ENCODE peak calls at places on chromosomes 3 and 15, in six cellular contexts. One of them, this sample, is unnamed.

GRCh38 chr3:14771593-14772497 is 46.9 kb upstream of the FGD5 start:
- DNase-seq in HCT116: no peak
- DNase-seq in fibroblast of lung: no peak
- DNase-seq in trophoblast cell: peak
- DNase-seq in SK-N-SH: peak
- DNase-seq in A549: no peak
- DNase-seq in this sample: no peak

GRCh38 chr15:96553931-96554330 is 223.4 kb downstream of the NR2F2 start:
- DNase-seq in HCT116: no peak
- DNase-seq in SK-N-SH: no peak
- DNase-seq in fibroblast of lung: no peak
- DNase-seq in A549: no peak
- DNase-seq in trophoblast cell: no peak
- DNase-seq in this sample: no peak

GRCh38 chr3:198071602-198072285 is 111.7 kb downstream of the LMLN start:
- DNase-seq in HCT116: peak
- DNase-seq in A549: peak
- DNase-seq in trophoblast cell: peak
- DNase-seq in SK-N-SH: no peak
- DNase-seq in fibroblast of lung: peak
- DNase-seq in this sample: peak

GRCh38 chr15:88258021-88258641 is 1.6 kb upstream of the NTRK3 start:
- DNase-seq in trophoblast cell: no peak
- DNase-seq in SK-N-SH: peak
- DNase-seq in A549: peak
- DNase-seq in fibroblast of lung: no peak
- DNase-seq in HCT116: peak
- DNase-seq in this sample: peak

GRCh38 chr3:39291903-39292329 is 12.1 kb upstream of the CX3CR1 start:
- DNase-seq in A549: peak
- DNase-seq in trophoblast cell: peak
- DNase-seq in HCT116: peak
- DNase-seq in fibroblast of lung: peak
- DNase-seq in SK-N-SH: peak
- DNase-seq in this sample: peak

GRCh38 chr3:115855911-115856310 is 232.6 kb downstream of the GAP43 start:
- DNase-seq in fibroblast of lung: peak
- DNase-seq in SK-N-SH: no peak
- DNase-seq in A549: no peak
- DNase-seq in HCT116: no peak
- DNase-seq in trophoblast cell: peak
- DNase-seq in this sample: no peak

GRCh38 chr3:31384117-31384516 is 148.6 kb upstream of the STT3B start:
- DNase-seq in A549: no peak
- DNase-seq in fibroblast of lung: no peak
- DNase-seq in SK-N-SH: no peak
- DNase-seq in HCT116: no peak
- DNase-seq in trophoblast cell: no peak
- DNase-seq in this sample: no peak

GRCh38 chr3:117526485-117527079 is 817.0 kb downstream of the TUSC7 start:
- DNase-seq in fibroblast of lung: peak
- DNase-seq in HCT116: peak
- DNase-seq in A549: no peak
- DNase-seq in trophoblast cell: peak
- DNase-seq in SK-N-SH: no peak
- DNase-seq in this sample: no peak

GRCh38 chr15:50501815-50502214 is 44.7 kb downstream of the USP50 start:
- DNase-seq in HCT116: no peak
- DNase-seq in fibroblast of lung: no peak
- DNase-seq in trophoblast cell: no peak
- DNase-seq in SK-N-SH: no peak
- DNase-seq in A549: no peak
- DNase-seq in this sample: no peak

GRCh38 chr3:65961733-65962132 is 77.0 kb downstream of the MAGI1 start:
- DNase-seq in A549: no peak
- DNase-seq in SK-N-SH: no peak
- DNase-seq in fibroblast of lung: no peak
- DNase-seq in trophoblast cell: no peak
- DNase-seq in HCT116: no peak
- DNase-seq in this sample: no peak

GRCh38 chr15:51726302-51727073 is 11.0 kb downstream of the LYSMD2 start:
- DNase-seq in trophoblast cell: peak
- DNase-seq in HCT116: peak
- DNase-seq in SK-N-SH: peak
- DNase-seq in fibroblast of lung: peak
- DNase-seq in A549: peak
- DNase-seq in this sample: peak

GRCh38 chr3:46409735-46410489 is 2.9 kb downstream of the CCRL2 start:
- DNase-seq in HCT116: no peak
- DNase-seq in trophoblast cell: no peak
- DNase-seq in A549: no peak
- DNase-seq in fibroblast of lung: no peak
- DNase-seq in SK-N-SH: no peak
- DNase-seq in this sample: no peak

GRCh38 chr3:15768421-15769255 is 29.1 kb downstream of the ANKRD28 start:
- DNase-seq in SK-N-SH: no peak
- DNase-seq in A549: peak
- DNase-seq in fibroblast of lung: peak
- DNase-seq in trophoblast cell: peak
- DNase-seq in HCT116: peak
- DNase-seq in this sample: no peak

GRCh38 chr3:157588386-157589060 is 85.3 kb upstream of the VEPH1 start:
- DNase-seq in fibroblast of lung: no peak
- DNase-seq in HCT116: no peak
- DNase-seq in SK-N-SH: no peak
- DNase-seq in A549: no peak
- DNase-seq in trophoblast cell: no peak
- DNase-seq in this sample: no peak

GRCh38 chr3:188956839-188957489 is 214.8 kb upstream of the TPRG1 start:
- DNase-seq in SK-N-SH: peak
- DNase-seq in fibroblast of lung: peak
- DNase-seq in trophoblast cell: no peak
- DNase-seq in HCT116: peak
- DNase-seq in A549: peak
- DNase-seq in this sample: peak

GRCh38 chr3:127209155-127209839 is 16.4 kb downstream of the PRR23E start:
- DNase-seq in trophoblast cell: no peak
- DNase-seq in A549: no peak
- DNase-seq in HCT116: no peak
- DNase-seq in fibroblast of lung: no peak
- DNase-seq in SK-N-SH: peak
- DNase-seq in this sample: no peak

GRCh38 chr15:85649372-85649771 is 145.4 kb downstream of the KLHL25 start:
- DNase-seq in HCT116: no peak
- DNase-seq in A549: no peak
- DNase-seq in SK-N-SH: no peak
- DNase-seq in trophoblast cell: peak
- DNase-seq in fibroblast of lung: peak
- DNase-seq in this sample: no peak

GRCh38 chr3:104349836-104350235 is 1016.9 kb upstream of the ALCAM start:
- DNase-seq in fibroblast of lung: peak
- DNase-seq in SK-N-SH: no peak
- DNase-seq in trophoblast cell: no peak
- DNase-seq in A549: no peak
- DNase-seq in HCT116: no peak
- DNase-seq in this sample: no peak

GRCh38 chr15:66707310-66708160 is 5.5 kb downstream of the SMAD6 start:
- DNase-seq in trophoblast cell: no peak
- DNase-seq in fibroblast of lung: peak
- DNase-seq in SK-N-SH: peak
- DNase-seq in HCT116: no peak
- DNase-seq in A549: peak
- DNase-seq in this sample: peak

GRCh38 chr3:41612853-41613252 is 349.1 kb downstream of the ULK4 start:
- DNase-seq in A549: no peak
- DNase-seq in fibroblast of lung: no peak
- DNase-seq in SK-N-SH: no peak
- DNase-seq in HCT116: no peak
- DNase-seq in trophoblast cell: no peak
- DNase-seq in this sample: no peak

GRCh38 chr3:103075282-103075681 is 640.5 kb downstream of the ZPLD1 start:
- DNase-seq in trophoblast cell: no peak
- DNase-seq in HCT116: no peak
- DNase-seq in fibroblast of lung: no peak
- DNase-seq in SK-N-SH: no peak
- DNase-seq in A549: no peak
- DNase-seq in this sample: no peak

GRCh38 chr3:59313365-59313764 is 263.5 kb upstream of the CFAP20DC start:
- DNase-seq in fibroblast of lung: peak
- DNase-seq in HCT116: peak
- DNase-seq in A549: peak
- DNase-seq in SK-N-SH: peak
- DNase-seq in trophoblast cell: no peak
- DNase-seq in this sample: no peak

GRCh38 chr15:76823903-76824302 is 81.2 kb downstream of the SCAPER start:
- DNase-seq in fibroblast of lung: peak
- DNase-seq in A549: no peak
- DNase-seq in SK-N-SH: no peak
- DNase-seq in HCT116: no peak
- DNase-seq in trophoblast cell: no peak
- DNase-seq in this sample: no peak

DNA sequence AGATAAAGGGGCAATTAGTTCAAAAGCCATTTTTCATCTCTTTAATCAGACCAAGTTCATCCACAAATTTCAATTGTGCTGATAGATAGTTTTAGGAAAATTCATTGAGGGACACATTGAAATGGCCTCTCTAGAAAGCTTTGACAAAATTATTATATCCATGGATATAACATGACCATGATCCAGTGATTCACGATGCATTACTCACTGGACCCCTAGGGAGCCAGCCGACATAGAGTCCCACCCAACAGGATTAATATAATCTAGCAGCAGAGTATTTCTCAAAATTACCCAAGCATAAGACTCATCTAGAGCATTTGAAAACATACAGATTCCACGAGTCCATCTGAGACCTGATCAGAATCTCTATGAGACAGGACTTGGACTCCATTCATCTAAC is 100.3 kb downstream of the FRMD5 start:
- DNase-seq in A549: no peak
- DNase-seq in fibroblast of lung: no peak
- DNase-seq in HCT116: no peak
- DNase-seq in SK-N-SH: no peak
- DNase-seq in trophoblast cell: no peak
- DNase-seq in this sample: no peak
- H3K4me2 ChIP-seq in A549: no peak
- H3K4me2 ChIP-seq in fibroblast of lung: no peak
- H3K4me2 ChIP-seq in HCT116: peak
- H3K4me2 ChIP-seq in SK-N-SH: no peak
- H3K4me2 ChIP-seq in trophoblast cell: no peak
- H3K4me2 ChIP-seq in this sample: no peak

GRCh38 chr3:63051920-63052319 is 176.7 kb upstream of the CADPS start:
- DNase-seq in trophoblast cell: no peak
- DNase-seq in fibroblast of lung: no peak
- DNase-seq in HCT116: no peak
- DNase-seq in SK-N-SH: no peak
- DNase-seq in A549: no peak
- DNase-seq in this sample: peak
- H3K4me2 ChIP-seq in trophoblast cell: no peak
- H3K4me2 ChIP-seq in fibroblast of lung: no peak
- H3K4me2 ChIP-seq in HCT116: no peak
- H3K4me2 ChIP-seq in SK-N-SH: peak
- H3K4me2 ChIP-seq in A549: no peak
- H3K4me2 ChIP-seq in this sample: no peak

GRCh38 chr3:134057006-134057832 is 27.5 kb upstream of the SLCO2A1 start:
- DNase-seq in trophoblast cell: no peak
- DNase-seq in HCT116: no peak
- DNase-seq in A549: no peak
- DNase-seq in SK-N-SH: no peak
- DNase-seq in fibroblast of lung: peak
- DNase-seq in this sample: no peak

GRCh38 chr3:134054231-134054630 is 24.5 kb upstream of the SLCO2A1 start:
- DNase-seq in HCT116: no peak
- DNase-seq in SK-N-SH: no peak
- DNase-seq in trophoblast cell: peak
- DNase-seq in fibroblast of lung: peak
- DNase-seq in A549: no peak
- DNase-seq in this sample: no peak

GRCh38 chr3:134054881-134055280 is 25.2 kb upstream of the SLCO2A1 start:
- DNase-seq in trophoblast cell: no peak
- DNase-seq in SK-N-SH: no peak
- DNase-seq in HCT116: no peak
- DNase-seq in fibroblast of lung: no peak
- DNase-seq in A549: no peak
- DNase-seq in this sample: no peak

GRCh38 chr3:134055661-134056060 is 25.9 kb upstream of the SLCO2A1 start:
- DNase-seq in A549: no peak
- DNase-seq in SK-N-SH: no peak
- DNase-seq in HCT116: no peak
- DNase-seq in trophoblast cell: no peak
- DNase-seq in fibroblast of lung: no peak
- DNase-seq in this sample: no peak

GRCh38 chr3:134056464-134056891 is 26.8 kb upstream of the SLCO2A1 start:
- DNase-seq in HCT116: no peak
- DNase-seq in fibroblast of lung: no peak
- DNase-seq in trophoblast cell: no peak
- DNase-seq in A549: no peak
- DNase-seq in SK-N-SH: no peak
- DNase-seq in this sample: no peak
- H3K4me2 ChIP-seq in HCT116: no peak
- H3K4me2 ChIP-seq in fibroblast of lung: no peak
- H3K4me2 ChIP-seq in trophoblast cell: no peak
- H3K4me2 ChIP-seq in A549: no peak
- H3K4me2 ChIP-seq in SK-N-SH: no peak
- H3K4me2 ChIP-seq in this sample: no peak

GRCh38 chr3:110816008-110816407 is 255.6 kb upstream of the NECTIN3 start:
- DNase-seq in trophoblast cell: no peak
- DNase-seq in A549: no peak
- DNase-seq in SK-N-SH: no peak
- DNase-seq in HCT116: peak
- DNase-seq in fibroblast of lung: no peak
- DNase-seq in this sample: no peak

GRCh38 chr3:110811050-110811449 is 260.6 kb upstream of the NECTIN3 start:
- DNase-seq in fibroblast of lung: peak
- DNase-seq in trophoblast cell: no peak
- DNase-seq in SK-N-SH: no peak
- DNase-seq in A549: no peak
- DNase-seq in HCT116: no peak
- DNase-seq in this sample: no peak

GRCh38 chr3:110815008-110815583 is 256.5 kb upstream of the NECTIN3 start:
- DNase-seq in HCT116: peak
- DNase-seq in fibroblast of lung: peak
- DNase-seq in trophoblast cell: no peak
- DNase-seq in A549: no peak
- DNase-seq in SK-N-SH: peak
- DNase-seq in this sample: no peak

GRCh38 chr3:110814170-110815007 is 257.2 kb upstream of the NECTIN3 start:
- DNase-seq in HCT116: peak
- DNase-seq in A549: no peak
- DNase-seq in trophoblast cell: no peak
- DNase-seq in fibroblast of lung: peak
- DNase-seq in SK-N-SH: no peak
- DNase-seq in this sample: no peak

DNA sequence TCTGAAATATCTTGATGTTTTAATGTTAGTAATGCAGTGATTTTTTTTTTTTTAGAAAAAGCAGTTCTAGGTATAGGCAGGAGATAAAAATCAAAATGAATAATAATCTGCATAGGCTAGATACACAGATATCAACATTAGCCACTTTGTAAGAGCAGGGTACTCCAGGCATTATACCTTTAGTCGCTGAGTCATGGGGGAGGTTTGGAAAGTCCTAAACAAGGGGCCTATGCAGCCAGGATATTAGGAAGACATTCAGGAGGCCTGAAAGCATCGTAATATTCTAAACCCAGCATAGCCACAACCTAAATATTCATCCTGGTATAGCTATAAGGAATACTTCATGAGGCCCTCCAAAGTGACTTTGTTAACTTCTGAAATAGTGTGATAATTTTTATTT is 258.1 kb upstream of the NECTIN3 start:
- DNase-seq in SK-N-SH: no peak
- DNase-seq in fibroblast of lung: no peak
- DNase-seq in A549: no peak
- DNase-seq in trophoblast cell: no peak
- DNase-seq in HCT116: peak
- DNase-seq in this sample: no peak
- H3K4me2 ChIP-seq in SK-N-SH: peak
- H3K4me2 ChIP-seq in fibroblast of lung: peak
- H3K4me2 ChIP-seq in A549: no peak
- H3K4me2 ChIP-seq in trophoblast cell: no peak
- H3K4me2 ChIP-seq in HCT116: peak
- H3K4me2 ChIP-seq in this sample: no peak